ENCODE peak calls at places on chromosomes 2 and 18, in six cellular contexts. E is PC-3, X is brain microvascular endothelial cell, M is colonic mucosa, L is astrocyte of the cerebellum, P is AG10803. F is an unnamed sample.

GRCh38 chr2:234724850-234725249 is 227.0 kb upstream of the SH3BP4 start:
- DNase-seq in E (no peak), X (no peak), M (peak), L (no peak), P (no peak), F (no peak)

GRCh38 chr18:36354989-36355388 is 57.5 kb downstream of the FHOD3 start:
- DNase-seq in E (peak), X (peak), M (no peak), L (no peak), P (peak), F (peak)

GRCh38 chr2:226396541-226396940 is 403.1 kb downstream of the IRS1 start:
- DNase-seq in E (no peak), X (no peak), M (no peak), L (no peak), P (peak), F (no peak)

GRCh38 chr2:24816884-24817283 is 23.7 kb downstream of the CENPO start:
- DNase-seq in E (peak), X (peak), M (peak), L (peak), P (peak), F (peak)

GRCh38 chr2:199742884-199743283 is 108.1 kb downstream of the FTCDNL1 start:
- DNase-seq in E (no peak), X (no peak), M (no peak), L (no peak), P (no peak), F (no peak)

GRCh38 chr2:238786792-238787490 is 60.9 kb upstream of the TWIST2 start:
- DNase-seq in E (no peak), X (no peak), M (no peak), L (no peak), P (peak), F (no peak)

GRCh38 chr18:62372156-62372555 is 47.0 kb downstream of the TNFRSF11A start:
- DNase-seq in E (no peak), X (no peak), M (no peak), L (peak), P (no peak), F (no peak)

GRCh38 chr2:160261731-160262130 is 61.7 kb upstream of the ITGB6 start:
- DNase-seq in E (no peak), X (no peak), M (no peak), L (no peak), P (peak), F (no peak)

GRCh38 chr2:47016172-47016913 is 100.7 kb upstream of the MCFD2 start:
- DNase-seq in E (peak), X (peak), M (peak), L (peak), P (peak), F (peak)

GRCh38 chr2:230152334-230152733 is 67.5 kb downstream of the SP110 start:
- DNase-seq in E (no peak), X (no peak), M (no peak), L (no peak), P (no peak), F (no peak)

GRCh38 chr2:68653538-68653982 is 10.2 kb downstream of the PROKR1 start:
- DNase-seq in E (peak), X (peak), M (no peak), L (peak), P (no peak), F (no peak)

GRCh38 chr2:114728372-114728771 is 285.9 kb downstream of the DPP10 start:
- DNase-seq in E (no peak), X (no peak), M (no peak), L (no peak), P (no peak), F (no peak)

GRCh38 chr2:37167636-37168182 is 10.9 kb upstream of the EIF2AK2 start:
- DNase-seq in E (peak), X (peak), M (no peak), L (no peak), P (no peak), F (no peak)

GRCh38 chr2:18406219-18406618 is 154.2 kb downstream of the RDH14 start:
- DNase-seq in E (no peak), X (no peak), M (no peak), L (no peak), P (no peak), F (no peak)

GRCh38 chr2:36800381-36800780 is 103.9 kb downstream of the VIT start:
- DNase-seq in E (no peak), X (no peak), M (no peak), L (no peak), P (no peak), F (no peak)

GRCh38 chr2:160039166-160039903 is 23.1 kb downstream of the PLA2R1 start:
- DNase-seq in E (peak), X (peak), M (no peak), L (peak), P (peak), F (peak)

GRCh38 chr2:12057436-12058166 is 311.2 kb downstream of the LPIN1 start:
- DNase-seq in E (no peak), X (peak), M (peak), L (no peak), P (no peak), F (no peak)

GRCh38 chr2:111624401-111625156 is 259.4 kb downstream of the ANAPC1 start:
- DNase-seq in E (no peak), X (no peak), M (no peak), L (no peak), P (peak), F (peak)

GRCh38 chr18:59140287-59140885 is 702 bp downstream of the SEC11C start:
- DNase-seq in E (peak), X (peak), M (peak), L (peak), P (peak), F (no peak)

GRCh38 chr2:74735009-74735408 is 81.0 kb downstream of the SEMA4F start:
- DNase-seq in E (peak), X (no peak), M (peak), L (no peak), P (no peak), F (no peak)

GRCh38 chr18:2412261-2412660 is 159.0 kb downstream of the METTL4 start:
- DNase-seq in E (no peak), X (no peak), M (no peak), L (no peak), P (no peak), F (no peak)

GRCh38 chr2:113136828-113137775 is 9.7 kb downstream of the IL1RN start:
- DNase-seq in E (peak), X (peak), M (peak), L (peak), P (peak), F (no peak)

GRCh38 chr2:65918760-65919187 is 486.4 kb upstream of the SPRED2 start:
- DNase-seq in E (peak), X (no peak), M (no peak), L (no peak), P (no peak), F (no peak)

GRCh38 chr2:158300394-158300793 is 156.2 kb downstream of the CCDC148 start:
- DNase-seq in E (no peak), X (no peak), M (no peak), L (no peak), P (no peak), F (no peak)

GRCh38 chr2:188295067-188295685 is 3.5 kb downstream of the GULP1 start:
- DNase-seq in E (peak), X (no peak), M (no peak), L (no peak), P (no peak), F (no peak)
- H3K4me3 ChIP-seq in E (peak), X (peak), M (no peak), L (peak), P (no peak), F (no peak)

GRCh38 chr18:52426041-52426440 is 86.0 kb downstream of the DCC start:
- DNase-seq in E (no peak), X (no peak), M (no peak), L (no peak), P (no peak), F (no peak)

GRCh38 chr18:52426462-52426861 is 86.5 kb downstream of the DCC start:
- DNase-seq in E (no peak), X (no peak), M (no peak), L (no peak), P (no peak), F (no peak)

GRCh38 chr18:52427521-52428175 is 87.7 kb downstream of the DCC start:
- DNase-seq in E (no peak), X (no peak), M (no peak), L (no peak), P (no peak), F (no peak)

GRCh38 chr18:52422985-52423601 is 83.1 kb downstream of the DCC start:
- DNase-seq in E (no peak), X (no peak), M (no peak), L (no peak), P (no peak), F (no peak)
- TF ChIP-seq CTCF in E (no peak), X (no peak), M (no peak), L (no peak), P (no peak), F (peak)

GRCh38 chr2:88448248-88448647 is 4.2 kb downstream of the FOXI3 start:
- DNase-seq in E (no peak), X (no peak), M (no peak), L (no peak), P (no peak), F (no peak)

GRCh38 chr2:88442061-88442460 is 10.4 kb downstream of the FOXI3 start:
- DNase-seq in E (no peak), X (no peak), M (no peak), L (no peak), P (no peak), F (no peak)

GRCh38 chr2:88442501-88442900 is 10.0 kb downstream of the FOXI3 start:
- DNase-seq in E (no peak), X (no peak), M (no peak), L (no peak), P (no peak), F (no peak)

DNA sequence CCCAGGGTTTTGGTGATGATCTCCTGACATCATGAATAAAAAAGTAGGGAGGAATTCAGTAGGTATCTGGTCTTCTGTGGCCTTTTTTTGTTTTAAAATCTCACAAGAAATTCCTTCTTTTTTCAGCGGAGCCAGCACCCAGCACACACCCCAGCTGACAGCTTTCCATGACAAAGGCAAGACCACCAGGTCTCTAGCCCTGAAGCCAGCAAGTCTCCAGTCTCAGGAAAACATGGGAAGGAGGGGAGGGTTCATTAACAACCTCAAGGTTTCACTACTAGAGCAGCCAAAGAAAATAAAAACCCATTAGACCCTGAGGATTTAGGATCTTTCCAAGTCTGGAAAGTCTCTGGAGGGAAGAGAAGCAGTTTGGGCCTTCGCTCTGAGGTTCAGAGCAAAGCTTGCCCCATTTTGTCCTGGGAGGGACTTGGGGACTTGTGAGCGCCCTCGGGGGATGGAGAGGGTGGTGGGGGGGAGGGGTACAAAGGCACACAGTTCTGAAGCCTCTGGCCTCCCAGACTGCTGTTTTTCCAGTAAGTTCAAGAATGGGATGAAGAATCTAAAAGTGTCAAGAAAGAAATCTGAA is 9.0 kb downstream of the FOXI3 start:
- DNase-seq in E (no peak), X (no peak), M (no peak), L (no peak), P (no peak), F (no peak)
- H3K4me3 ChIP-seq in E (no peak), X (no peak), M (no peak), L (no peak), P (no peak), F (no peak)

GRCh38 chr2:191759200-191759507 is 81.2 kb downstream of the NABP1 start:
- DNase-seq in E (no peak), X (no peak), M (no peak), L (no peak), P (no peak), F (no peak)
- TF ChIP-seq CTCF in E (no peak), X (no peak), M (no peak), L (no peak), P (no peak), F (no peak)